ENCODE peak calls at places on chromosome 2, in ten cellular contexts. C is stimulated activated CD4-positive, alpha-beta T cell treated with anti-CD3 and anti-CD28 coated beads, Interleukin-2, amount 100 ng/mL, for 24 hours; Y is GM12878; T is right atrium auricular region; H is HepG2; L is fibroblast of lung; S is fibroblast of gingiva; E is HuH-7.5; G is hippocampal formation; Z is posterior vena cava. P is an unnamed sample.

GRCh38 chr2:215705771-215706261 is 269.9 kb upstream of the FN1 start:
- DNase-seq in G (no peak), Y (no peak), E (no peak), L (peak; percentile 75), S (no peak), H (no peak), Z (no peak), C (no peak), T (no peak), P (no peak)

GRCh38 chr2:192697880-192698279 is 503.1 kb upstream of the TMEFF2 start:
- DNase-seq in C (no peak), H (no peak), E (no peak), L (no peak), G (no peak), Z (no peak), T (no peak), Y (no peak), S (no peak), P (no peak)

GRCh38 chr2:96843538-96844268 is at the start of gene ANKRD23:
- DNase-seq in H (no peak), G (no peak), E (no peak), Y (no peak), Z (no peak), T (no peak), L (no peak), S (no peak), C (no peak), P (no peak)

GRCh38 chr2:15059870-15060617 is 427.5 kb downstream of the LRATD1 start:
- DNase-seq in L (peak; percentile 40), Y (no peak), E (no peak), T (no peak), G (no peak), C (no peak), Z (no peak), H (no peak), S (no peak), P (no peak)

GRCh38 chr2:127526940-127527804 is 883 bp upstream of the IWS1 start:
- DNase-seq in C (no peak), G (no peak), L (no peak), S (no peak), E (peak; percentile 57), H (peak; percentile 68), Z (no peak), Y (no peak), T (no peak), P (peak; percentile 22)

GRCh38 chr2:173048901-173049661 is 26.6 kb upstream of the MAP3K20 start:
- DNase-seq in S (peak; percentile 96), G (no peak), C (peak; percentile 39), Y (no peak), Z (peak; percentile 91), T (peak; percentile 87), H (peak; percentile 92), E (peak; percentile 36), L (peak; percentile 98), P (peak; percentile 92)

GRCh38 chr2:116915673-116916072 is 898.8 kb upstream of the DDX18 start:
- DNase-seq in H (no peak), E (no peak), Z (no peak), S (no peak), L (no peak), G (no peak), T (no peak), C (no peak), Y (no peak), P (no peak)

GRCh38 chr2:176085861-176086771 is 2.4 kb upstream of the EVX2 start:
- DNase-seq in Z (peak; percentile 79), E (peak; percentile 77), C (no peak), L (peak; percentile 25), Y (no peak), G (peak; percentile 20), T (no peak), H (peak; percentile 31), S (peak; percentile 16), P (no peak)

GRCh38 chr2:201358684-201359083 is 1.5 kb upstream of the FLACC1 start:
- DNase-seq in H (no peak), T (no peak), E (no peak), C (peak; percentile 38), S (peak; percentile 58), L (peak; percentile 83), G (no peak), Z (no peak), Y (no peak), P (peak; percentile 15)

GRCh38 chr2:163658556-163658955 is 77.3 kb downstream of the FIGN start:
- DNase-seq in T (no peak), Y (no peak), L (peak; percentile 71), C (no peak), S (peak; percentile 32), H (no peak), G (no peak), Z (no peak), E (no peak), P (no peak)

GRCh38 chr2:65396348-65397026 is 35.9 kb downstream of the SPRED2 start:
- DNase-seq in S (peak; percentile 80), T (no peak), Y (no peak), H (peak; percentile 90), L (peak; percentile 74), E (peak; percentile 34), Z (no peak), C (no peak), G (no peak), P (no peak)

GRCh38 chr2:142769761-142770160 is 107.7 kb upstream of the KYNU start:
- DNase-seq in E (no peak), Z (no peak), H (no peak), L (peak; percentile 2), G (no peak), C (no peak), S (no peak), T (no peak), Y (no peak), P (no peak)

GRCh38 chr2:238528953-238529781 is 102.4 kb downstream of the ASB1 start:
- DNase-seq in Z (peak; percentile 42), L (peak; percentile 68), E (peak; percentile 52), H (peak; percentile 95), G (no peak), Y (no peak), C (no peak), T (no peak), S (peak; percentile 82), P (peak; percentile 55)

GRCh38 chr2:173964565-173965371 is 405 bp downstream of the SP3 start:
- DNase-seq in Y (peak; percentile 35), C (peak; percentile 86), E (peak; percentile 75), Z (peak; percentile 97), G (peak; percentile 81), L (peak; percentile 87), T (peak; percentile 84), H (peak; percentile 81), S (peak; percentile 94), P (no peak)

GRCh38 chr2:144354953-144355352 is 165.0 kb downstream of the ZEB2 start:
- DNase-seq in S (peak; percentile 58), T (no peak), E (no peak), Z (no peak), L (peak; percentile 37), H (no peak), Y (no peak), G (no peak), C (no peak), P (no peak)

GRCh38 chr2:240960309-240960962 is 38.0 kb upstream of the SNED1 start:
- DNase-seq in H (peak; percentile 97), G (no peak), E (peak; percentile 75), T (peak; percentile 58), Y (no peak), L (no peak), S (peak; percentile 90), Z (peak; percentile 82), C (peak; percentile 6), P (no peak)

GRCh38 chr2:42980764-42981416 is 188.5 kb upstream of the HAAO start:
- DNase-seq in T (no peak), C (no peak), G (no peak), Y (no peak), Z (peak; percentile 3), H (no peak), L (no peak), S (no peak), E (no peak), P (no peak)

GRCh38 chr2:182655750-182656149 is 60.3 kb upstream of the DNAJC10 start:
- DNase-seq in C (no peak), L (peak; percentile 47), G (no peak), Z (no peak), Y (no peak), S (no peak), T (no peak), H (no peak), E (no peak), P (no peak)

GRCh38 chr2:159921752-159922404 is 123.9 kb upstream of the CD302 start:
- DNase-seq in T (peak; percentile 74), E (peak; percentile 63), H (peak; percentile 61), S (peak; percentile 49), Z (peak; percentile 92), C (peak; percentile 84), Y (no peak), G (peak; percentile 23), L (peak; percentile 54), P (peak; percentile 8)